ENCODE peak calls at places on chromosomes 2 and 18, in seven cellular contexts. One of them, this sample, is unnamed.

GRCh38 chr2:216721141-216721540 is 25.8 kb upstream of the IGFBP5 start:
- DNase-seq in H9: no peak
- DNase-seq in IMR-90: no peak
- DNase-seq in trophoblast cell: no peak
- DNase-seq in H1: no peak
- DNase-seq in mesendoderm: no peak
- DNase-seq in mesenchymal stem cell: no peak
- DNase-seq in this sample: no peak

GRCh38 chr2:46298522-46299351 is 1.5 kb downstream of the EPAS1 start:
- DNase-seq in mesendoderm: peak
- DNase-seq in H9: peak
- DNase-seq in IMR-90: peak
- DNase-seq in mesenchymal stem cell: peak
- DNase-seq in trophoblast cell: no peak
- DNase-seq in H1: no peak
- DNase-seq in this sample: peak

GRCh38 chr18:54774423-54774822 is 53.9 kb upstream of the RAB27B start:
- DNase-seq in IMR-90: peak
- DNase-seq in mesendoderm: no peak
- DNase-seq in mesenchymal stem cell: peak
- DNase-seq in H9: no peak
- DNase-seq in trophoblast cell: no peak
- DNase-seq in H1: no peak
- DNase-seq in this sample: no peak

GRCh38 chr2:120391905-120392665 is 46.1 kb downstream of the INHBB start:
- DNase-seq in IMR-90: no peak
- DNase-seq in mesenchymal stem cell: no peak
- DNase-seq in H9: no peak
- DNase-seq in trophoblast cell: no peak
- DNase-seq in H1: no peak
- DNase-seq in mesendoderm: no peak
- DNase-seq in this sample: no peak

GRCh38 chr2:147863835-147864234 is 19.0 kb downstream of the ACVR2A start:
- DNase-seq in H1: no peak
- DNase-seq in mesendoderm: no peak
- DNase-seq in H9: no peak
- DNase-seq in mesenchymal stem cell: no peak
- DNase-seq in IMR-90: no peak
- DNase-seq in trophoblast cell: no peak
- DNase-seq in this sample: no peak

GRCh38 chr2:217940261-217941220 is 62.3 kb downstream of the TNS1 start:
- DNase-seq in H1: no peak
- DNase-seq in mesenchymal stem cell: no peak
- DNase-seq in trophoblast cell: no peak
- DNase-seq in H9: no peak
- DNase-seq in IMR-90: no peak
- DNase-seq in mesendoderm: no peak
- DNase-seq in this sample: no peak

GRCh38 chr2:59167514-59167913 is 926.4 kb upstream of the FANCL start:
- DNase-seq in H1: no peak
- DNase-seq in mesendoderm: no peak
- DNase-seq in IMR-90: no peak
- DNase-seq in trophoblast cell: no peak
- DNase-seq in H9: no peak
- DNase-seq in mesenchymal stem cell: no peak
- DNase-seq in this sample: no peak

GRCh38 chr2:209368924-209369323 is 54.9 kb upstream of the MAP2 start:
- DNase-seq in mesenchymal stem cell: peak
- DNase-seq in H1: no peak
- DNase-seq in trophoblast cell: peak
- DNase-seq in H9: no peak
- DNase-seq in mesendoderm: peak
- DNase-seq in IMR-90: peak
- DNase-seq in this sample: no peak

GRCh38 chr2:72211777-72212515 is 64.3 kb upstream of the CYP26B1 start:
- DNase-seq in mesendoderm: no peak
- DNase-seq in IMR-90: peak
- DNase-seq in H1: no peak
- DNase-seq in trophoblast cell: no peak
- DNase-seq in mesenchymal stem cell: no peak
- DNase-seq in H9: no peak
- DNase-seq in this sample: no peak

GRCh38 chr2:25558262-25558661 is 115.1 kb downstream of the DTNB start:
- DNase-seq in mesenchymal stem cell: peak
- DNase-seq in trophoblast cell: no peak
- DNase-seq in H1: no peak
- DNase-seq in IMR-90: peak
- DNase-seq in mesendoderm: peak
- DNase-seq in H9: no peak
- DNase-seq in this sample: no peak

GRCh38 chr18:32469691-32470131 is 971 bp downstream of the GAREM1 start:
- DNase-seq in IMR-90: peak
- DNase-seq in H9: no peak
- DNase-seq in mesendoderm: peak
- DNase-seq in H1: no peak
- DNase-seq in mesenchymal stem cell: peak
- DNase-seq in trophoblast cell: no peak
- DNase-seq in this sample: peak

GRCh38 chr2:20573611-20574422 is 77.1 kb downstream of the HS1BP3 start:
- DNase-seq in IMR-90: peak
- DNase-seq in trophoblast cell: no peak
- DNase-seq in mesendoderm: no peak
- DNase-seq in H1: no peak
- DNase-seq in mesenchymal stem cell: peak
- DNase-seq in H9: no peak
- DNase-seq in this sample: no peak

GRCh38 chr2:136718273-136718672 is 47.1 kb upstream of the THSD7B start:
- DNase-seq in trophoblast cell: no peak
- DNase-seq in IMR-90: no peak
- DNase-seq in mesendoderm: no peak
- DNase-seq in H1: no peak
- DNase-seq in mesenchymal stem cell: no peak
- DNase-seq in H9: no peak
- DNase-seq in this sample: no peak

GRCh38 chr18:26215247-26215970 is 10.8 kb upstream of the TAF4B start:
- DNase-seq in H9: no peak
- DNase-seq in mesenchymal stem cell: no peak
- DNase-seq in trophoblast cell: no peak
- DNase-seq in mesendoderm: no peak
- DNase-seq in IMR-90: no peak
- DNase-seq in H1: no peak
- DNase-seq in this sample: no peak

GRCh38 chr2:134097740-134098139 is 156.1 kb upstream of the MGAT5 start:
- DNase-seq in mesendoderm: no peak
- DNase-seq in H1: no peak
- DNase-seq in mesenchymal stem cell: no peak
- DNase-seq in trophoblast cell: no peak
- DNase-seq in IMR-90: no peak
- DNase-seq in H9: no peak
- DNase-seq in this sample: no peak

GRCh38 chr2:15560404-15560987 is 638 bp downstream of the NBAS start:
- DNase-seq in mesenchymal stem cell: peak
- DNase-seq in IMR-90: peak
- DNase-seq in H1: no peak
- DNase-seq in mesendoderm: peak
- DNase-seq in H9: no peak
- DNase-seq in trophoblast cell: no peak
- DNase-seq in this sample: no peak

GRCh38 chr18:66971951-66972350 is 368.1 kb upstream of the CDH19 start:
- DNase-seq in IMR-90: no peak
- DNase-seq in H1: no peak
- DNase-seq in mesendoderm: no peak
- DNase-seq in H9: no peak
- DNase-seq in trophoblast cell: no peak
- DNase-seq in mesenchymal stem cell: peak
- DNase-seq in this sample: no peak

GRCh38 chr2:105557515-105557914 is 158.7 kb upstream of the FHL2 start:
- DNase-seq in mesendoderm: no peak
- DNase-seq in H9: no peak
- DNase-seq in trophoblast cell: no peak
- DNase-seq in H1: no peak
- DNase-seq in IMR-90: no peak
- DNase-seq in mesenchymal stem cell: no peak
- DNase-seq in this sample: no peak

GRCh38 chr2:100894531-100895156 is 74.7 kb downstream of the NPAS2 start:
- DNase-seq in mesendoderm: no peak
- DNase-seq in H9: no peak
- DNase-seq in IMR-90: no peak
- DNase-seq in H1: no peak
- DNase-seq in mesenchymal stem cell: no peak
- DNase-seq in trophoblast cell: no peak
- DNase-seq in this sample: no peak

GRCh38 chr18:62881509-62882016 is 166.2 kb downstream of the PHLPP1 start:
- DNase-seq in H1: no peak
- DNase-seq in IMR-90: peak
- DNase-seq in trophoblast cell: no peak
- DNase-seq in H9: no peak
- DNase-seq in mesendoderm: peak
- DNase-seq in mesenchymal stem cell: peak
- DNase-seq in this sample: no peak

GRCh38 chr2:158191569-158191968 is 89.9 kb downstream of the UPP2 start:
- DNase-seq in mesendoderm: no peak
- DNase-seq in trophoblast cell: no peak
- DNase-seq in H9: no peak
- DNase-seq in mesenchymal stem cell: no peak
- DNase-seq in IMR-90: no peak
- DNase-seq in H1: no peak
- DNase-seq in this sample: no peak

GRCh38 chr2:12169721-12170120 is 423.3 kb downstream of the LPIN1 start:
- DNase-seq in trophoblast cell: peak
- DNase-seq in H9: no peak
- DNase-seq in IMR-90: peak
- DNase-seq in mesendoderm: no peak
- DNase-seq in mesenchymal stem cell: peak
- DNase-seq in H1: no peak
- DNase-seq in this sample: no peak

GRCh38 chr2:42055573-42056514 is 8.0 kb downstream of the PKDCC start:
- DNase-seq in trophoblast cell: no peak
- DNase-seq in mesendoderm: no peak
- DNase-seq in H9: no peak
- DNase-seq in H1: no peak
- DNase-seq in mesenchymal stem cell: peak
- DNase-seq in IMR-90: no peak
- DNase-seq in this sample: no peak

GRCh38 chr2:15385184-15385583 is 175.9 kb downstream of the NBAS start:
- DNase-seq in trophoblast cell: no peak
- DNase-seq in mesenchymal stem cell: no peak
- DNase-seq in H1: no peak
- DNase-seq in mesendoderm: no peak
- DNase-seq in IMR-90: no peak
- DNase-seq in H9: no peak
- DNase-seq in this sample: no peak

GRCh38 chr2:126908721-126909177 is 10.1 kb downstream of the TEX51 start:
- DNase-seq in H1: no peak
- DNase-seq in trophoblast cell: no peak
- DNase-seq in H9: no peak
- DNase-seq in mesenchymal stem cell: no peak
- DNase-seq in IMR-90: no peak
- DNase-seq in mesendoderm: peak
- DNase-seq in this sample: no peak

GRCh38 chr18:74725690-74726089 is 128.0 kb downstream of the ZNF407 start:
- DNase-seq in mesenchymal stem cell: no peak
- DNase-seq in trophoblast cell: no peak
- DNase-seq in H1: no peak
- DNase-seq in mesendoderm: no peak
- DNase-seq in H9: no peak
- DNase-seq in IMR-90: no peak
- DNase-seq in this sample: no peak
- H3K18ac ChIP-seq in mesenchymal stem cell: no peak
- H3K18ac ChIP-seq in trophoblast cell: no peak
- H3K18ac ChIP-seq in H1: no peak
- H3K18ac ChIP-seq in mesendoderm: no peak
- H3K18ac ChIP-seq in H9: no peak
- H3K18ac ChIP-seq in IMR-90: no peak
- H3K18ac ChIP-seq in this sample: no peak

GRCh38 chr2:62745891-62746481 is 40.5 kb downstream of the EHBP1 start:
- DNase-seq in mesenchymal stem cell: no peak
- DNase-seq in H9: no peak
- DNase-seq in trophoblast cell: no peak
- DNase-seq in mesendoderm: no peak
- DNase-seq in H1: no peak
- DNase-seq in IMR-90: no peak
- DNase-seq in this sample: no peak
- H3K18ac ChIP-seq in mesenchymal stem cell: no peak
- H3K18ac ChIP-seq in H9: no peak
- H3K18ac ChIP-seq in trophoblast cell: no peak
- H3K18ac ChIP-seq in mesendoderm: no peak
- H3K18ac ChIP-seq in H1: no peak
- H3K18ac ChIP-seq in IMR-90: no peak
- H3K18ac ChIP-seq in this sample: no peak

GRCh38 chr2:192546566-192546965 is 351.8 kb upstream of the TMEFF2 start:
- DNase-seq in mesenchymal stem cell: no peak
- DNase-seq in mesendoderm: no peak
- DNase-seq in H9: no peak
- DNase-seq in IMR-90: no peak
- DNase-seq in trophoblast cell: no peak
- DNase-seq in H1: no peak
- DNase-seq in this sample: no peak

DNA sequence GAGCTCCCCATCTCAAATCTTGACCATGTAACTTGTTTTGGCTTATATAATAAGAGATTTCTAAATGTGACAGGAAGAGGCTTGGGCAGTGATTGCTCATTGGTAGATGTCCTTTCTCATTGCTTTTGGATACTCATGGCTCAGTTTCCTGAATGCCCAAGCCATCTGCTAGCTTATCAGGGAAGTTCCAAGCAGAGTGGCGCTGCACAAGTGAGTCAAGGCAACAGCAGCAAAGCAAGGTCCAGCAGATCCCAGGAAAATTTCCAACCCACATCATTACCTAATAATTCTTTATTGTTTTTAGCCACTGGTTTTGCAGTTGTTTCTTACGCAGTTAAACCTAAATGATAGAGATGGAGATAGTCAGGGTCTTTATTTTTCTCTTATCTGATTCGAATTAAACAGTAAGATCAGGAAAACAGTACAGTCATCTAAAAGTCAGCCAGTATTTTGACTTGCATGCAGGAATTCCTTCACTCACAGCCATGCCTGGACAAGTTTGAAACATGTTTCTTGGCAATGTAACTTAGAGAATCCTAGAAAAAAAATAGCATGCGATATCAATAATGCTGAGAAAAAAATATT is 349.7 kb upstream of the TMEFF2 start:
- DNase-seq in H1: no peak
- DNase-seq in H9: no peak
- DNase-seq in IMR-90: no peak
- DNase-seq in mesenchymal stem cell: no peak
- DNase-seq in mesendoderm: no peak
- DNase-seq in trophoblast cell: no peak
- DNase-seq in this sample: no peak
- H3K18ac ChIP-seq in H1: no peak
- H3K18ac ChIP-seq in H9: no peak
- H3K18ac ChIP-seq in IMR-90: no peak
- H3K18ac ChIP-seq in mesenchymal stem cell: no peak
- H3K18ac ChIP-seq in mesendoderm: no peak
- H3K18ac ChIP-seq in trophoblast cell: no peak
- H3K18ac ChIP-seq in this sample: no peak

DNA sequence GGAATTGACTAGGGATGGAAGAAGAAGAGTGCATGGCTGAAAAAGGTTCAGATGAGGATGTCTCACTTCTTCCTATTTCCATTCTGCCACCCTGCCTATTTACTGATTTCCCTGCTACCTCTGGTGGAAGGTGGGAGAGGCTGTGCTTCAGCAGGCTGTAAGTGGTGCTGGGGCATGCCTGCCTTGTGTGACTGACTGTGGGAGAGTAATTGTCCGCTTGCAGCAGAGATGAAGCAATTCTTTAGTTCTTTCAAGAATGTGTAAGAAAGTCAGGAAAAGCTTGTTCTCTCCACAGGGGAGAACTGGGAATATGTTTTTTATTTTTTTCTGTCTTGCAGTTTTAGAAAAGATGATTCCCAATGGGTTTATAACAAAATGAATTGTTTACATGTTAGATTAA is 72.5 kb upstream of the NYAP2 start:
- DNase-seq in trophoblast cell: no peak
- DNase-seq in mesendoderm: peak
- DNase-seq in H9: peak
- DNase-seq in H1: no peak
- DNase-seq in IMR-90: no peak
- DNase-seq in mesenchymal stem cell: peak
- DNase-seq in this sample: no peak
- H3K18ac ChIP-seq in trophoblast cell: no peak
- H3K18ac ChIP-seq in mesendoderm: no peak
- H3K18ac ChIP-seq in H9: no peak
- H3K18ac ChIP-seq in H1: no peak
- H3K18ac ChIP-seq in IMR-90: no peak
- H3K18ac ChIP-seq in mesenchymal stem cell: peak
- H3K18ac ChIP-seq in this sample: no peak

This sample was measured in neuronal stem cell.